ENCODE peak calls at places on chromosomes 6 and 20, in seven cellular contexts. One of them, this sample, is unnamed.

GRCh38 chr6:84218091-84218490 is 9.4 kb downstream of the CEP162 start:
- DNase-seq in OCI-LY7: no peak
- DNase-seq in T-helper 2 cell: no peak
- DNase-seq in frontal cortex: no peak
- DNase-seq in NCI-H1105: no peak
- DNase-seq in neuronal stem cell: no peak
- DNase-seq in activated gamma-delta T cell treated with Interleukin-2 at 50 U/mL for 16 hours: no peak
- DNase-seq in this sample: no peak

GRCh38 chr6:137927777-137928218 is 60.7 kb downstream of the TNFAIP3 start:
- DNase-seq in OCI-LY7: peak
- DNase-seq in T-helper 2 cell: peak
- DNase-seq in frontal cortex: no peak
- DNase-seq in NCI-H1105: no peak
- DNase-seq in neuronal stem cell: no peak
- DNase-seq in activated gamma-delta T cell treated with Interleukin-2 at 50 U/mL for 16 hours: peak
- DNase-seq in this sample: peak

GRCh38 chr20:48986899-48987298 is 59.2 kb upstream of the CSE1L start:
- DNase-seq in OCI-LY7: no peak
- DNase-seq in T-helper 2 cell: no peak
- DNase-seq in frontal cortex: no peak
- DNase-seq in NCI-H1105: peak
- DNase-seq in neuronal stem cell: no peak
- DNase-seq in activated gamma-delta T cell treated with Interleukin-2 at 50 U/mL for 16 hours: no peak
- DNase-seq in this sample: no peak

GRCh38 chr20:59751075-59751711 is 146.9 kb downstream of the PHACTR3 start:
- DNase-seq in OCI-LY7: peak
- DNase-seq in T-helper 2 cell: no peak
- DNase-seq in frontal cortex: peak
- DNase-seq in NCI-H1105: peak
- DNase-seq in neuronal stem cell: peak
- DNase-seq in activated gamma-delta T cell treated with Interleukin-2 at 50 U/mL for 16 hours: no peak
- DNase-seq in this sample: peak

GRCh38 chr20:7003598-7003997 is 236.1 kb downstream of the BMP2 start:
- DNase-seq in OCI-LY7: no peak
- DNase-seq in T-helper 2 cell: no peak
- DNase-seq in frontal cortex: no peak
- DNase-seq in NCI-H1105: no peak
- DNase-seq in neuronal stem cell: no peak
- DNase-seq in activated gamma-delta T cell treated with Interleukin-2 at 50 U/mL for 16 hours: no peak
- DNase-seq in this sample: no peak

GRCh38 chr6:135935951-135936601 is 84.6 kb downstream of the PDE7B start:
- DNase-seq in OCI-LY7: no peak
- DNase-seq in T-helper 2 cell: no peak
- DNase-seq in frontal cortex: no peak
- DNase-seq in NCI-H1105: no peak
- DNase-seq in neuronal stem cell: no peak
- DNase-seq in activated gamma-delta T cell treated with Interleukin-2 at 50 U/mL for 16 hours: no peak
- DNase-seq in this sample: no peak

GRCh38 chr20:20664795-20665194 is 47.6 kb downstream of the RALGAPA2 start:
- DNase-seq in OCI-LY7: peak
- DNase-seq in T-helper 2 cell: no peak
- DNase-seq in frontal cortex: no peak
- DNase-seq in NCI-H1105: peak
- DNase-seq in neuronal stem cell: peak
- DNase-seq in activated gamma-delta T cell treated with Interleukin-2 at 50 U/mL for 16 hours: no peak
- DNase-seq in this sample: no peak

GRCh38 chr20:49635171-49635570 is 67.2 kb upstream of the PTGIS start:
- DNase-seq in OCI-LY7: peak
- DNase-seq in T-helper 2 cell: no peak
- DNase-seq in frontal cortex: no peak
- DNase-seq in NCI-H1105: no peak
- DNase-seq in neuronal stem cell: no peak
- DNase-seq in activated gamma-delta T cell treated with Interleukin-2 at 50 U/mL for 16 hours: no peak
- DNase-seq in this sample: no peak

GRCh38 chr6:74100719-74101287 is 404.8 kb downstream of the CD109 start:
- DNase-seq in OCI-LY7: no peak
- DNase-seq in T-helper 2 cell: no peak
- DNase-seq in frontal cortex: no peak
- DNase-seq in NCI-H1105: no peak
- DNase-seq in neuronal stem cell: no peak
- DNase-seq in activated gamma-delta T cell treated with Interleukin-2 at 50 U/mL for 16 hours: no peak
- DNase-seq in this sample: no peak

GRCh38 chr20:49560646-49561045 is 7.3 kb downstream of the PTGIS start:
- DNase-seq in OCI-LY7: no peak
- DNase-seq in T-helper 2 cell: no peak
- DNase-seq in frontal cortex: no peak
- DNase-seq in NCI-H1105: no peak
- DNase-seq in neuronal stem cell: no peak
- DNase-seq in activated gamma-delta T cell treated with Interleukin-2 at 50 U/mL for 16 hours: no peak
- DNase-seq in this sample: no peak

GRCh38 chr20:41321003-41321402 is 3.5 kb upstream of the ZHX3 start:
- DNase-seq in OCI-LY7: no peak
- DNase-seq in T-helper 2 cell: no peak
- DNase-seq in frontal cortex: no peak
- DNase-seq in NCI-H1105: no peak
- DNase-seq in neuronal stem cell: no peak
- DNase-seq in activated gamma-delta T cell treated with Interleukin-2 at 50 U/mL for 16 hours: no peak
- DNase-seq in this sample: no peak

GRCh38 chr6:80348263-80348662 is 241.8 kb downstream of the BCKDHB start:
- DNase-seq in OCI-LY7: no peak
- DNase-seq in T-helper 2 cell: no peak
- DNase-seq in frontal cortex: no peak
- DNase-seq in NCI-H1105: no peak
- DNase-seq in neuronal stem cell: no peak
- DNase-seq in activated gamma-delta T cell treated with Interleukin-2 at 50 U/mL for 16 hours: no peak
- DNase-seq in this sample: no peak

GRCh38 chr6:88376759-88377387 is 210.7 kb upstream of the CNR1 start:
- DNase-seq in OCI-LY7: no peak
- DNase-seq in T-helper 2 cell: no peak
- DNase-seq in frontal cortex: no peak
- DNase-seq in NCI-H1105: no peak
- DNase-seq in neuronal stem cell: no peak
- DNase-seq in activated gamma-delta T cell treated with Interleukin-2 at 50 U/mL for 16 hours: no peak
- DNase-seq in this sample: no peak

GRCh38 chr6:142118926-142119325 is 13.8 kb upstream of the GJE1 start:
- DNase-seq in OCI-LY7: no peak
- DNase-seq in T-helper 2 cell: no peak
- DNase-seq in frontal cortex: no peak
- DNase-seq in NCI-H1105: no peak
- DNase-seq in neuronal stem cell: no peak
- DNase-seq in activated gamma-delta T cell treated with Interleukin-2 at 50 U/mL for 16 hours: no peak
- DNase-seq in this sample: no peak

GRCh38 chr6:63862486-63863198 is 227.0 kb downstream of the PHF3 start:
- DNase-seq in OCI-LY7: no peak
- DNase-seq in T-helper 2 cell: no peak
- DNase-seq in frontal cortex: no peak
- DNase-seq in NCI-H1105: no peak
- DNase-seq in neuronal stem cell: no peak
- DNase-seq in activated gamma-delta T cell treated with Interleukin-2 at 50 U/mL for 16 hours: no peak
- DNase-seq in this sample: no peak